ENCODE peak calls at places on chromosomes 6 and 20, in eight cellular contexts. A is activated CD8-positive, alpha-beta T cell treated with anti-CD3 and anti-CD28 coated beads for 36 hours; E is lower lobe of right lung; Z is spleen; J is lung; N is GM10248; V is fibroblast of pulmonary artery; F is GM20000. Q is an unnamed sample.

GRCh38 chr6:7257521-7258230 is 55.3 kb downstream of the SSR1 start:
- DNase-seq in F (no peak), J (no peak), Z (peak; percentile 43), V (no peak), E (no peak), N (no peak), A (no peak), Q (no peak)

GRCh38 chr20:8524716-8525343 is 392.8 kb downstream of the PLCB1 start:
- DNase-seq in Z (no peak), A (no peak), F (no peak), E (no peak), J (no peak), V (no peak), N (no peak), Q (no peak)

GRCh38 chr6:9484686-9485085 is 930.2 kb downstream of the TFAP2A start:
- DNase-seq in E (no peak), J (no peak), V (no peak), A (no peak), N (no peak), F (no peak), Z (no peak), Q (no peak)

GRCh38 chr6:107561325-107561724 is 71.4 kb downstream of the SOBP start:
- DNase-seq in Z (no peak), V (peak; percentile 7), E (no peak), A (no peak), N (no peak), F (no peak), J (no peak), Q (no peak)

GRCh38 chr6:66930559-66931290 is 1223.7 kb upstream of the EYS start:
- DNase-seq in A (no peak), E (no peak), J (no peak), N (no peak), Z (no peak), F (no peak), V (peak; percentile 70), Q (no peak)

GRCh38 chr6:166541366-166541765 is 45.1 kb downstream of the RAMACL start:
- DNase-seq in E (no peak), F (no peak), Z (no peak), V (no peak), A (peak; percentile 15), J (no peak), N (no peak), Q (no peak)

GRCh38 chr6:138104618-138105213 is 2.5 kb downstream of the PERP start:
- DNase-seq in E (no peak), J (no peak), F (no peak), A (no peak), N (no peak), Z (no peak), V (no peak), Q (no peak)

GRCh38 chr6:213284-213683 is 79.0 kb upstream of the DUSP22 start:
- DNase-seq in J (no peak), F (no peak), N (no peak), A (no peak), V (no peak), Z (no peak), E (no peak), Q (no peak)

GRCh38 chr6:165861226-165861625 is 198.2 kb upstream of the PDE10A start:
- DNase-seq in Z (no peak), F (no peak), E (no peak), N (no peak), A (no peak), V (no peak), J (no peak), Q (no peak)

GRCh38 chr6:15148356-15149058 is 97.4 kb upstream of the JARID2 start:
- DNase-seq in J (no peak), V (peak; percentile 16), E (no peak), N (no peak), Z (peak; percentile 12), F (no peak), A (no peak), Q (peak; percentile 44)

GRCh38 chr6:16129623-16130243 is 847 bp downstream of the MYLIP start:
- DNase-seq in V (peak; percentile 24), Z (no peak), E (peak; percentile 67), J (no peak), N (no peak), F (no peak), A (peak; percentile 64), Q (no peak)

GRCh38 chr6:27531772-27532459 is 59.0 kb upstream of the ZNF184 start:
- DNase-seq in N (no peak), E (no peak), Z (no peak), A (no peak), V (no peak), F (no peak), J (no peak), Q (peak; percentile 16)

GRCh38 chr6:99822741-99823512 is 171.1 kb downstream of the MCHR2 start:
- DNase-seq in E (no peak), F (peak; percentile 47), A (peak; percentile 7), N (peak; percentile 45), Z (no peak), J (no peak), V (peak; percentile 49), Q (peak; percentile 85)

GRCh38 chr6:118621799-118622470 is 29.5 kb downstream of the CEP85L start:
- DNase-seq in F (no peak), N (no peak), E (no peak), J (no peak), V (no peak), Z (no peak), A (no peak), Q (no peak)

GRCh38 chr6:82144007-82144851 is 103.3 kb downstream of the IBTK start:
- DNase-seq in V (peak; percentile 92), Z (no peak), E (no peak), N (peak; percentile 15), F (peak; percentile 20), A (no peak), J (no peak), Q (peak; percentile 98)

GRCh38 chr20:37927410-37928048 is 24.6 kb downstream of the VSTM2L start:
- DNase-seq in Z (no peak), N (no peak), F (no peak), J (no peak), A (no peak), V (no peak), E (no peak), Q (no peak)

GRCh38 chr6:34196833-34197195 is 39.9 kb upstream of the HMGA1 start:
- DNase-seq in V (no peak), J (no peak), E (no peak), F (no peak), A (no peak), N (no peak), Z (no peak), Q (no peak)

GRCh38 chr20:43766395-43766794 is 39.6 kb upstream of the GTSF1L start:
- DNase-seq in Z (no peak), F (no peak), V (no peak), N (no peak), A (no peak), J (no peak), E (no peak), Q (no peak)

GRCh38 chr6:117448732-117449131 is 23.0 kb upstream of the ROS1 start:
- DNase-seq in V (peak; percentile 95), F (no peak), Z (no peak), J (no peak), A (no peak), E (no peak), N (no peak), Q (peak; percentile 93)

GRCh38 chr6:34563513-34563870 is 7.4 kb upstream of the SPDEF start:
- DNase-seq in Z (no peak), A (no peak), V (no peak), N (no peak), E (no peak), J (no peak), F (no peak), Q (no peak)

GRCh38 chr6:137497722-137498463 is 3.7 kb upstream of the OLIG3 start:
- DNase-seq in N (no peak), F (peak; percentile 36), J (no peak), E (peak; percentile 46), Z (no peak), V (no peak), A (peak; percentile 24), Q (no peak)

GRCh38 chr6:161917645-161918044 is 643.8 kb upstream of the AGPAT4 start:
- DNase-seq in E (no peak), A (no peak), J (no peak), F (no peak), N (no peak), Z (no peak), V (no peak), Q (no peak)

GRCh38 chr20:38515631-38516030 is 43.0 kb downstream of the RALGAPB start:
- DNase-seq in Z (no peak), E (no peak), N (no peak), F (no peak), J (no peak), V (no peak), A (no peak), Q (no peak)

GRCh38 chr6:57423468-57423867 is 106.0 kb downstream of the PRIM2 start:
- DNase-seq in N (no peak), F (no peak), A (no peak), V (no peak), J (no peak), E (no peak), Z (no peak), Q (peak; percentile 65)

GRCh38 chr6:134830945-134831344 is 119.0 kb downstream of the ALDH8A1 start:
- DNase-seq in F (no peak), Z (no peak), A (no peak), N (no peak), E (no peak), J (no peak), V (no peak), Q (no peak)

GRCh38 chr6:89792881-89793280 is 26.7 kb downstream of the MDN1 start:
- DNase-seq in N (peak; percentile 53), A (peak; percentile 52), Z (no peak), J (no peak), F (peak; percentile 52), E (no peak), V (peak; percentile 50), Q (peak; percentile 16)
- TF ChIP-seq CTCF in N (peak; percentile 44), A (peak; percentile 28), Z (peak; percentile 36), J (no peak), F (peak; percentile 20), E (peak; percentile 29), V (peak; percentile 61), Q (peak; percentile 70)

DNA sequence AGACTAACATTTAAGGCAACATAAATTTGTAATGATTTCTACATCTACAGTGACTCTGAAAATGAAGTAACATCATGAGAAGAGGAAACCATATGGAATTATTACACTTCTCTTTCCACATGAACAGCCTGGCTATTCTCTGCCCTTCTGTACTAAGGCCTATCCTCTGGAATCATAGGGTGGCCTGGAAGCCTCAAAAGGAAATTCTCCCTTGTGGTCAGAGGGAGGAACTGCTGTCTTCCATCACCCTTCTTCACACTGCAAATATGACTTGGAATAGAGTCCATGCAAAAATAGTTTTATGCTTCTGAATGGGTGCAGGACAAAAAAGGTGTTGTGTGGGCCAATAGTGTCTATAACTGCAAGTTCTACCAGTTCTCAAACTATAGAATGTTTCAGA is 44.6 kb upstream of the SH3BGRL2 start:
- DNase-seq in N (no peak), A (no peak), Z (no peak), J (no peak), V (peak; percentile 55), F (no peak), E (no peak), Q (peak; percentile 36)
- TF ChIP-seq CTCF in N (no peak), A (no peak), Z (no peak), J (no peak), V (peak; percentile 64), F (no peak), E (peak; percentile 39), Q (peak; percentile 70)

GRCh38 chr6:136034422-136034821 is 182.9 kb downstream of the PDE7B start:
- DNase-seq in V (no peak), E (no peak), Z (no peak), F (no peak), A (no peak), J (no peak), N (no peak), Q (no peak)
- TF ChIP-seq CTCF in V (no peak), E (no peak), Z (no peak), F (no peak), A (no peak), J (no peak), N (no peak), Q (peak; percentile 21)

GRCh38 chr6:3061501-3061941 is 6.8 kb upstream of the RIPK1 start:
- DNase-seq in E (no peak), F (no peak), Z (no peak), V (peak; percentile 86), J (no peak), A (peak; percentile 41), N (no peak), Q (peak; percentile 91)
- TF ChIP-seq CTCF in E (no peak), F (no peak), Z (no peak), V (peak; percentile 38), J (no peak), A (no peak), N (no peak), Q (peak; percentile 73)

Q was measured in HFFc6.